ENCODE peak calls at places on chromosomes 2 and 18, in six cellular contexts. One of them, this sample, is unnamed.
A peak's percentile ranks its signal among the peaks of the same experiment; 100 is the strongest.

GRCh38 chr2:41941831-41942230 is 106.0 kb upstream of the PKDCC start:
- DNase-seq in Calu3: no peak
- DNase-seq in cardiac fibroblast: peak; percentile 32
- DNase-seq in transverse colon: no peak
- DNase-seq in A549: no peak
- DNase-seq in CD4-positive, alpha-beta T cell: no peak
- DNase-seq in this sample: no peak

GRCh38 chr18:60452424-60452823 is 79.8 kb upstream of the MC4R start:
- DNase-seq in Calu3: no peak
- DNase-seq in cardiac fibroblast: peak; percentile 18
- DNase-seq in transverse colon: no peak
- DNase-seq in A549: no peak
- DNase-seq in CD4-positive, alpha-beta T cell: no peak
- DNase-seq in this sample: no peak

GRCh38 chr2:146321175-146321574 is 1523.7 kb upstream of the ACVR2A start:
- DNase-seq in Calu3: no peak
- DNase-seq in cardiac fibroblast: peak; percentile 57
- DNase-seq in transverse colon: no peak
- DNase-seq in A549: no peak
- DNase-seq in CD4-positive, alpha-beta T cell: no peak
- DNase-seq in this sample: no peak

GRCh38 chr2:180240774-180241173 is 233.7 kb upstream of the CWC22 start:
- DNase-seq in Calu3: peak; percentile 21
- DNase-seq in cardiac fibroblast: peak; percentile 47
- DNase-seq in transverse colon: no peak
- DNase-seq in A549: peak; percentile 20
- DNase-seq in CD4-positive, alpha-beta T cell: no peak
- DNase-seq in this sample: no peak

GRCh38 chr2:25619187-25619586 is 54.2 kb downstream of the DTNB start:
- DNase-seq in Calu3: no peak
- DNase-seq in cardiac fibroblast: no peak
- DNase-seq in transverse colon: no peak
- DNase-seq in A549: no peak
- DNase-seq in CD4-positive, alpha-beta T cell: no peak
- DNase-seq in this sample: no peak

GRCh38 chr18:76450912-76451421 is 44.1 kb downstream of the ZNF516 start:
- DNase-seq in Calu3: peak; percentile 37
- DNase-seq in cardiac fibroblast: peak; percentile 80
- DNase-seq in transverse colon: peak; percentile 42
- DNase-seq in A549: no peak
- DNase-seq in CD4-positive, alpha-beta T cell: no peak
- DNase-seq in this sample: no peak

GRCh38 chr2:239824866-239825704 is 200.1 kb downstream of the NDUFA10 start:
- DNase-seq in Calu3: no peak
- DNase-seq in cardiac fibroblast: no peak
- DNase-seq in transverse colon: no peak
- DNase-seq in A549: no peak
- DNase-seq in CD4-positive, alpha-beta T cell: peak; percentile 14
- DNase-seq in this sample: no peak

GRCh38 chr2:142885543-142885942 is 8.1 kb downstream of the KYNU start:
- DNase-seq in Calu3: no peak
- DNase-seq in cardiac fibroblast: no peak
- DNase-seq in transverse colon: no peak
- DNase-seq in A549: no peak
- DNase-seq in CD4-positive, alpha-beta T cell: no peak
- DNase-seq in this sample: no peak

GRCh38 chr2:49261791-49262190 is 107.5 kb upstream of the FSHR start:
- DNase-seq in Calu3: no peak
- DNase-seq in cardiac fibroblast: no peak
- DNase-seq in transverse colon: no peak
- DNase-seq in A549: no peak
- DNase-seq in CD4-positive, alpha-beta T cell: no peak
- DNase-seq in this sample: no peak

GRCh38 chr2:223026357-223027110 is 25.5 kb upstream of the KCNE4 start:
- DNase-seq in Calu3: no peak
- DNase-seq in cardiac fibroblast: peak; percentile 69
- DNase-seq in transverse colon: no peak
- DNase-seq in A549: peak; percentile 54
- DNase-seq in CD4-positive, alpha-beta T cell: no peak
- DNase-seq in this sample: no peak

GRCh38 chr2:66437601-66438497 is 2.9 kb downstream of the MEIS1 start:
- DNase-seq in Calu3: no peak
- DNase-seq in cardiac fibroblast: peak; percentile 68
- DNase-seq in transverse colon: no peak
- DNase-seq in A549: no peak
- DNase-seq in CD4-positive, alpha-beta T cell: no peak
- DNase-seq in this sample: no peak

GRCh38 chr18:24403076-24403475 is 5.5 kb upstream of the OSBPL1A start:
- DNase-seq in Calu3: no peak
- DNase-seq in cardiac fibroblast: no peak
- DNase-seq in transverse colon: no peak
- DNase-seq in A549: no peak
- DNase-seq in CD4-positive, alpha-beta T cell: no peak
- DNase-seq in this sample: no peak

GRCh38 chr2:240432820-240433801 is 2.4 kb upstream of the GPC1 start:
- DNase-seq in Calu3: no peak
- DNase-seq in cardiac fibroblast: no peak
- DNase-seq in transverse colon: peak; percentile 8
- DNase-seq in A549: no peak
- DNase-seq in CD4-positive, alpha-beta T cell: peak; percentile 31
- DNase-seq in this sample: no peak

GRCh38 chr2:230886641-230887040 is 21.9 kb downstream of the ITM2C start:
- DNase-seq in Calu3: no peak
- DNase-seq in cardiac fibroblast: no peak
- DNase-seq in transverse colon: no peak
- DNase-seq in A549: no peak
- DNase-seq in CD4-positive, alpha-beta T cell: no peak
- DNase-seq in this sample: no peak

GRCh38 chr18:37419272-37419671 is 146.3 kb downstream of the CELF4 start:
- DNase-seq in Calu3: no peak
- DNase-seq in cardiac fibroblast: no peak
- DNase-seq in transverse colon: no peak
- DNase-seq in A549: peak; percentile 42
- DNase-seq in CD4-positive, alpha-beta T cell: no peak
- DNase-seq in this sample: no peak

GRCh38 chr2:233831861-233832260 is 22.5 kb downstream of the HJURP start:
- DNase-seq in Calu3: no peak
- DNase-seq in cardiac fibroblast: no peak
- DNase-seq in transverse colon: peak; percentile 2
- DNase-seq in A549: no peak
- DNase-seq in CD4-positive, alpha-beta T cell: peak; percentile 19
- DNase-seq in this sample: no peak

GRCh38 chr2:68466361-68466777 is 725 bp downstream of the FBXO48 start:
- DNase-seq in Calu3: peak; percentile 14
- DNase-seq in cardiac fibroblast: peak; percentile 77
- DNase-seq in transverse colon: peak; percentile 41
- DNase-seq in A549: peak; percentile 26
- DNase-seq in CD4-positive, alpha-beta T cell: peak; percentile 51
- DNase-seq in this sample: no peak

GRCh38 chr2:79860233-79861058 is 347.6 kb downstream of the CTNNA2 start:
- DNase-seq in Calu3: no peak
- DNase-seq in cardiac fibroblast: peak; percentile 34
- DNase-seq in transverse colon: no peak
- DNase-seq in A549: peak; percentile 54
- DNase-seq in CD4-positive, alpha-beta T cell: no peak
- DNase-seq in this sample: no peak

GRCh38 chr2:101893676-101894381 is 97.9 kb upstream of the IL1R2 start:
- DNase-seq in Calu3: no peak
- DNase-seq in cardiac fibroblast: peak; percentile 59
- DNase-seq in transverse colon: no peak
- DNase-seq in A549: no peak
- DNase-seq in CD4-positive, alpha-beta T cell: no peak
- DNase-seq in this sample: no peak

GRCh38 chr2:179818546-179818945 is 42.9 kb downstream of the ZNF385B start:
- DNase-seq in Calu3: no peak
- DNase-seq in cardiac fibroblast: peak; percentile 65
- DNase-seq in transverse colon: no peak
- DNase-seq in A549: peak; percentile 12
- DNase-seq in CD4-positive, alpha-beta T cell: no peak
- DNase-seq in this sample: no peak

GRCh38 chr2:133194068-133194655 is 374.1 kb downstream of the NCKAP5 start:
- DNase-seq in Calu3: no peak
- DNase-seq in cardiac fibroblast: peak; percentile 34
- DNase-seq in transverse colon: no peak
- DNase-seq in A549: peak; percentile 20
- DNase-seq in CD4-positive, alpha-beta T cell: no peak
- DNase-seq in this sample: no peak

GRCh38 chr2:173048901-173049661 is 26.6 kb upstream of the MAP3K20 start:
- DNase-seq in Calu3: peak; percentile 83
- DNase-seq in cardiac fibroblast: peak; percentile 98
- DNase-seq in transverse colon: peak; percentile 59
- DNase-seq in A549: peak; percentile 97
- DNase-seq in CD4-positive, alpha-beta T cell: no peak
- DNase-seq in this sample: no peak

GRCh38 chr2:88690591-88691338 is 708 bp upstream of the RPIA start:
- DNase-seq in Calu3: peak; percentile 34
- DNase-seq in cardiac fibroblast: no peak
- DNase-seq in transverse colon: peak; percentile 60
- DNase-seq in A549: peak; percentile 55
- DNase-seq in CD4-positive, alpha-beta T cell: no peak
- DNase-seq in this sample: no peak

GRCh38 chr2:176001281-176001902 is 675 bp downstream of the LNPK start:
- DNase-seq in Calu3: peak; percentile 8
- DNase-seq in cardiac fibroblast: peak; percentile 66
- DNase-seq in transverse colon: peak; percentile 51
- DNase-seq in A549: peak; percentile 22
- DNase-seq in CD4-positive, alpha-beta T cell: peak; percentile 36
- DNase-seq in this sample: peak; percentile 33

GRCh38 chr2:240520143-240520973 is 37.4 kb downstream of the ANKMY1 start:
- DNase-seq in Calu3: no peak
- DNase-seq in cardiac fibroblast: no peak
- DNase-seq in transverse colon: no peak
- DNase-seq in A549: no peak
- DNase-seq in CD4-positive, alpha-beta T cell: no peak
- DNase-seq in this sample: no peak

GRCh38 chr2:15959331-15960153 is 19.2 kb downstream of the MYCN start:
- DNase-seq in Calu3: no peak
- DNase-seq in cardiac fibroblast: no peak
- DNase-seq in transverse colon: no peak
- DNase-seq in A549: no peak
- DNase-seq in CD4-positive, alpha-beta T cell: no peak
- DNase-seq in this sample: no peak

GRCh38 chr2:219453691-219454131 is 19.1 kb downstream of the SPEG start:
- DNase-seq in Calu3: no peak
- DNase-seq in cardiac fibroblast: peak; percentile 86
- DNase-seq in transverse colon: peak; percentile 75
- DNase-seq in A549: no peak
- DNase-seq in CD4-positive, alpha-beta T cell: no peak
- DNase-seq in this sample: no peak

DNA sequence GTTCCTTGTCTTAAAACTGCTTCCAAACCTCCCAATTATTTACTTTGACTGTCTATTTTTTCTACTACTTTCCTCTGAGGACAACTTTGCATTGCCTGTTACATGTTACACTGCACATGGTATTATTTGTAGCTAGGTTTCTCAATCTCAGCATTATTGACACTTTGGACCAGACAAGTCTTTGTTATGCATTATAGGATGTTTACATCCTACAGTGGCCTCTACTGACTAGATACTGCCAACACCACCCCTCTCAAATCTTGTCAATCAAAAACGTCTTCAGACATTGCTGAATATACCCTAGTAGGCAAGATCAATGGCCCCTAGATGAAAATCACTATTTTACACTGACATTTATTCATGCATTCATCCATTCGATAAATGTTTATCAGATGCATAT is 129.6 kb upstream of the DNAJC10 start:
- DNase-seq in Calu3: no peak
- DNase-seq in cardiac fibroblast: no peak
- DNase-seq in transverse colon: no peak
- DNase-seq in A549: no peak
- DNase-seq in CD4-positive, alpha-beta T cell: no peak
- DNase-seq in this sample: no peak
- TF ChIP-seq CTCF in Calu3: no peak
- TF ChIP-seq CTCF in cardiac fibroblast: no peak
- TF ChIP-seq CTCF in transverse colon: no peak
- TF ChIP-seq CTCF in A549: peak; percentile 17
- TF ChIP-seq CTCF in CD4-positive, alpha-beta T cell: no peak
- TF ChIP-seq CTCF in this sample: no peak

GRCh38 chr2:241841181-241842066 is 17.3 kb downstream of the PDCD1 start:
- DNase-seq in Calu3: no peak
- DNase-seq in cardiac fibroblast: no peak
- DNase-seq in transverse colon: no peak
- DNase-seq in A549: no peak
- DNase-seq in CD4-positive, alpha-beta T cell: no peak
- DNase-seq in this sample: no peak
- TF ChIP-seq CTCF in Calu3: no peak
- TF ChIP-seq CTCF in cardiac fibroblast: no peak
- TF ChIP-seq CTCF in transverse colon: no peak
- TF ChIP-seq CTCF in A549: no peak
- TF ChIP-seq CTCF in CD4-positive, alpha-beta T cell: no peak
- TF ChIP-seq CTCF in this sample: no peak

DNA sequence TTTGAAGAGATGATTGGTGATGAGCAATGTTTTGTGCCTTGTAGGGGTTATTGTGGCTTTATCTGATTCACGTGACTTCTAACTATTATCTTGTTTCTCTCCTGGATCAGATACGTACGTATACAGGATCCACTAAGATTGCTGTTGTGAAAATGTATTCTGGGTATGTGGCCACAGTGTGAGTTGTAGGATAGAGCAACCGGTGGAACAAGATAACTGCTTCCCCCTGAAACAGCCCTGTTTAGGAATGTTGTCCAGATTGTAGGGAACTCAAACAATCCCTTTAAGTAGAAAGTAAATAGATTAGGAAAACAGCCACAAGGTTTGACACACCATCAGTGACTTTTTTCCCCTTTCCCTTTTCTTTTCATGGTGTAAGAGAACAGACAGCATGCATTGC is 22.3 kb upstream of the MBOAT2 start:
- DNase-seq in Calu3: no peak
- DNase-seq in cardiac fibroblast: no peak
- DNase-seq in transverse colon: no peak
- DNase-seq in A549: no peak
- DNase-seq in CD4-positive, alpha-beta T cell: no peak
- DNase-seq in this sample: no peak
- TF ChIP-seq CTCF in Calu3: no peak
- TF ChIP-seq CTCF in cardiac fibroblast: no peak
- TF ChIP-seq CTCF in transverse colon: no peak
- TF ChIP-seq CTCF in A549: no peak
- TF ChIP-seq CTCF in CD4-positive, alpha-beta T cell: no peak
- TF ChIP-seq CTCF in this sample: no peak

GRCh38 chr2:22999951-23000350 is 385.0 kb upstream of the KLHL29 start:
- DNase-seq in Calu3: no peak
- DNase-seq in cardiac fibroblast: peak; percentile 43
- DNase-seq in transverse colon: no peak
- DNase-seq in A549: no peak
- DNase-seq in CD4-positive, alpha-beta T cell: no peak
- DNase-seq in this sample: no peak

GRCh38 chr2:23005469-23005868 is 379.5 kb upstream of the KLHL29 start:
- DNase-seq in Calu3: no peak
- DNase-seq in cardiac fibroblast: no peak
- DNase-seq in transverse colon: no peak
- DNase-seq in A549: no peak
- DNase-seq in CD4-positive, alpha-beta T cell: no peak
- DNase-seq in this sample: no peak

GRCh38 chr2:23007836-23008235 is 377.1 kb upstream of the KLHL29 start:
- DNase-seq in Calu3: no peak
- DNase-seq in cardiac fibroblast: no peak
- DNase-seq in transverse colon: no peak
- DNase-seq in A549: no peak
- DNase-seq in CD4-positive, alpha-beta T cell: no peak
- DNase-seq in this sample: no peak

GRCh38 chr2:22998368-22998767 is 386.6 kb upstream of the KLHL29 start:
- DNase-seq in Calu3: no peak
- DNase-seq in cardiac fibroblast: peak; percentile 44
- DNase-seq in transverse colon: no peak
- DNase-seq in A549: no peak
- DNase-seq in CD4-positive, alpha-beta T cell: no peak
- DNase-seq in this sample: no peak

GRCh38 chr2:23002234-23002633 is 382.7 kb upstream of the KLHL29 start:
- DNase-seq in Calu3: no peak
- DNase-seq in cardiac fibroblast: no peak
- DNase-seq in transverse colon: no peak
- DNase-seq in A549: peak; percentile 10
- DNase-seq in CD4-positive, alpha-beta T cell: no peak
- DNase-seq in this sample: no peak
- TF ChIP-seq CTCF in Calu3: no peak
- TF ChIP-seq CTCF in cardiac fibroblast: no peak
- TF ChIP-seq CTCF in transverse colon: no peak
- TF ChIP-seq CTCF in A549: no peak
- TF ChIP-seq CTCF in CD4-positive, alpha-beta T cell: no peak
- TF ChIP-seq CTCF in this sample: peak; percentile 49